ENCODE peak calls at places on chromosomes 4 and X, in ten cellular contexts. One of them, this sample, is unnamed. For H3K4me1 and H3K36me3, the result is how much of the 10 kb centered on the place peaks cover.

GRCh38 chr4:89248879-89249281 is 58.7 kb downstream of the GPRIN3 start:
- DNase-seq in HCT116: no peak
- DNase-seq in keratinocyte: no peak
- DNase-seq in PC-9: no peak
- DNase-seq in mesenchymal stem cell: no peak
- DNase-seq in heart right ventricle: no peak
- DNase-seq in lung: no peak
- DNase-seq in H1: no peak
- DNase-seq in naive thymus-derived CD4-positive, alpha-beta T cell: no peak
- DNase-seq in adrenal gland: no peak
- DNase-seq in this sample: no peak

GRCh38 chrX:13102636-13103035 is 58.2 kb upstream of the FAM9C start:
- DNase-seq in PC-9: no peak
- DNase-seq in naive thymus-derived CD4-positive, alpha-beta T cell: no peak
- DNase-seq in keratinocyte: no peak
- DNase-seq in HCT116: no peak
- DNase-seq in H1: no peak
- DNase-seq in lung: no peak
- DNase-seq in mesenchymal stem cell: no peak
- DNase-seq in heart right ventricle: no peak
- DNase-seq in adrenal gland: no peak
- DNase-seq in this sample: no peak

GRCh38 chrX:34918856-34919255 is 23.7 kb upstream of the FAM47B start:
- DNase-seq in adrenal gland: no peak
- DNase-seq in naive thymus-derived CD4-positive, alpha-beta T cell: no peak
- DNase-seq in H1: no peak
- DNase-seq in lung: no peak
- DNase-seq in mesenchymal stem cell: peak
- DNase-seq in keratinocyte: no peak
- DNase-seq in heart right ventricle: no peak
- DNase-seq in PC-9: no peak
- DNase-seq in HCT116: no peak
- DNase-seq in this sample: no peak

GRCh38 chrX:386239-386767 is 404 bp downstream of the PPP2R3B start:
- DNase-seq in heart right ventricle: no peak
- DNase-seq in adrenal gland: no peak
- DNase-seq in naive thymus-derived CD4-positive, alpha-beta T cell: no peak
- DNase-seq in H1: no peak
- DNase-seq in keratinocyte: no peak
- DNase-seq in lung: no peak
- DNase-seq in PC-9: no peak
- DNase-seq in mesenchymal stem cell: no peak
- DNase-seq in HCT116: no peak
- DNase-seq in this sample: peak

GRCh38 chrX:103685396-103685795 is 1.1 kb downstream of the MORF4L2 start:
- DNase-seq in naive thymus-derived CD4-positive, alpha-beta T cell: no peak
- DNase-seq in keratinocyte: no peak
- DNase-seq in HCT116: no peak
- DNase-seq in H1: no peak
- DNase-seq in PC-9: no peak
- DNase-seq in mesenchymal stem cell: peak
- DNase-seq in adrenal gland: no peak
- DNase-seq in lung: no peak
- DNase-seq in heart right ventricle: no peak
- DNase-seq in this sample: no peak

GRCh38 chr4:68082758-68083157 is 46.9 kb downstream of the TMPRSS11F start:
- DNase-seq in lung: no peak
- DNase-seq in heart right ventricle: no peak
- DNase-seq in HCT116: no peak
- DNase-seq in adrenal gland: no peak
- DNase-seq in keratinocyte: no peak
- DNase-seq in PC-9: no peak
- DNase-seq in H1: no peak
- DNase-seq in naive thymus-derived CD4-positive, alpha-beta T cell: no peak
- DNase-seq in mesenchymal stem cell: no peak
- DNase-seq in this sample: no peak

GRCh38 chrX:8815460-8816065 is 14.4 kb upstream of the FAM9A start:
- DNase-seq in naive thymus-derived CD4-positive, alpha-beta T cell: no peak
- DNase-seq in adrenal gland: peak
- DNase-seq in HCT116: peak
- DNase-seq in keratinocyte: no peak
- DNase-seq in heart right ventricle: no peak
- DNase-seq in lung: no peak
- DNase-seq in H1: no peak
- DNase-seq in PC-9: no peak
- DNase-seq in mesenchymal stem cell: peak
- DNase-seq in this sample: peak

GRCh38 chr4:89753601-89754066 is 83.3 kb downstream of the SNCA start:
- DNase-seq in lung: no peak
- DNase-seq in H1: no peak
- DNase-seq in heart right ventricle: no peak
- DNase-seq in adrenal gland: no peak
- DNase-seq in mesenchymal stem cell: peak
- DNase-seq in PC-9: no peak
- DNase-seq in HCT116: peak
- DNase-seq in keratinocyte: peak
- DNase-seq in naive thymus-derived CD4-positive, alpha-beta T cell: no peak
- DNase-seq in this sample: no peak

GRCh38 chr4:98828801-98829200 is 100.1 kb downstream of the EIF4E start:
- DNase-seq in PC-9: no peak
- DNase-seq in naive thymus-derived CD4-positive, alpha-beta T cell: no peak
- DNase-seq in H1: peak
- DNase-seq in heart right ventricle: no peak
- DNase-seq in mesenchymal stem cell: no peak
- DNase-seq in HCT116: peak
- DNase-seq in keratinocyte: no peak
- DNase-seq in lung: no peak
- DNase-seq in adrenal gland: no peak
- DNase-seq in this sample: peak

GRCh38 chr4:55727746-55728145 is 91.6 kb upstream of the NMU start:
- DNase-seq in lung: no peak
- DNase-seq in heart right ventricle: no peak
- DNase-seq in keratinocyte: no peak
- DNase-seq in PC-9: no peak
- DNase-seq in naive thymus-derived CD4-positive, alpha-beta T cell: no peak
- DNase-seq in H1: no peak
- DNase-seq in HCT116: no peak
- DNase-seq in adrenal gland: no peak
- DNase-seq in mesenchymal stem cell: no peak
- DNase-seq in this sample: no peak

GRCh38 chr4:159105761-159106243 is 2.9 kb downstream of the RAPGEF2 start:
- DNase-seq in H1: no peak
- DNase-seq in heart right ventricle: no peak
- DNase-seq in lung: no peak
- DNase-seq in PC-9: peak
- DNase-seq in naive thymus-derived CD4-positive, alpha-beta T cell: no peak
- DNase-seq in mesenchymal stem cell: no peak
- DNase-seq in keratinocyte: no peak
- DNase-seq in HCT116: no peak
- DNase-seq in adrenal gland: no peak
- DNase-seq in this sample: no peak

GRCh38 chr4:12723849-12724447 is 760.2 kb downstream of the RAB28 start:
- DNase-seq in adrenal gland: no peak
- DNase-seq in PC-9: no peak
- DNase-seq in mesenchymal stem cell: peak
- DNase-seq in naive thymus-derived CD4-positive, alpha-beta T cell: no peak
- DNase-seq in HCT116: no peak
- DNase-seq in keratinocyte: no peak
- DNase-seq in lung: no peak
- DNase-seq in heart right ventricle: no peak
- DNase-seq in H1: no peak
- DNase-seq in this sample: no peak

GRCh38 chr4:92101609-92102231 is 202.0 kb upstream of the GRID2 start:
- DNase-seq in HCT116: no peak
- DNase-seq in heart right ventricle: no peak
- DNase-seq in adrenal gland: no peak
- DNase-seq in lung: no peak
- DNase-seq in PC-9: no peak
- DNase-seq in H1: no peak
- DNase-seq in mesenchymal stem cell: no peak
- DNase-seq in keratinocyte: no peak
- DNase-seq in naive thymus-derived CD4-positive, alpha-beta T cell: no peak
- DNase-seq in this sample: no peak

GRCh38 chr4:39544580-39545315 is 17.5 kb upstream of the UGDH start:
- DNase-seq in adrenal gland: no peak
- DNase-seq in mesenchymal stem cell: peak
- DNase-seq in lung: no peak
- DNase-seq in heart right ventricle: no peak
- DNase-seq in H1: no peak
- DNase-seq in PC-9: no peak
- DNase-seq in keratinocyte: no peak
- DNase-seq in HCT116: no peak
- DNase-seq in naive thymus-derived CD4-positive, alpha-beta T cell: no peak
- DNase-seq in this sample: no peak

GRCh38 chrX:119121341-119121740 is 6.3 kb downstream of the KIAA1210 start:
- DNase-seq in mesenchymal stem cell: peak
- DNase-seq in H1: no peak
- DNase-seq in PC-9: no peak
- DNase-seq in heart right ventricle: no peak
- DNase-seq in HCT116: no peak
- DNase-seq in keratinocyte: no peak
- DNase-seq in naive thymus-derived CD4-positive, alpha-beta T cell: no peak
- DNase-seq in adrenal gland: no peak
- DNase-seq in lung: no peak
- DNase-seq in this sample: no peak

GRCh38 chr4:80155286-80155982 is 41.9 kb upstream of the PRDM8 start:
- DNase-seq in PC-9: no peak
- DNase-seq in adrenal gland: no peak
- DNase-seq in heart right ventricle: no peak
- DNase-seq in naive thymus-derived CD4-positive, alpha-beta T cell: no peak
- DNase-seq in lung: no peak
- DNase-seq in HCT116: no peak
- DNase-seq in mesenchymal stem cell: no peak
- DNase-seq in keratinocyte: no peak
- DNase-seq in H1: no peak
- DNase-seq in this sample: no peak

GRCh38 chrX:150525061-150525919 is 43.1 kb upstream of the MTM1 start:
- DNase-seq in heart right ventricle: peak
- DNase-seq in PC-9: no peak
- DNase-seq in adrenal gland: peak
- DNase-seq in mesenchymal stem cell: no peak
- DNase-seq in H1: no peak
- DNase-seq in lung: no peak
- DNase-seq in HCT116: no peak
- DNase-seq in naive thymus-derived CD4-positive, alpha-beta T cell: no peak
- DNase-seq in keratinocyte: no peak
- DNase-seq in this sample: no peak

GRCh38 chrX:40083979-40084359 is 13.8 kb downstream of the BCOR start:
- DNase-seq in mesenchymal stem cell: no peak
- DNase-seq in naive thymus-derived CD4-positive, alpha-beta T cell: no peak
- DNase-seq in H1: no peak
- DNase-seq in PC-9: no peak
- DNase-seq in heart right ventricle: no peak
- DNase-seq in keratinocyte: no peak
- DNase-seq in adrenal gland: no peak
- DNase-seq in HCT116: no peak
- DNase-seq in lung: no peak
- DNase-seq in this sample: no peak
- H3K4me1 ChIP-seq in mesenchymal stem cell: under half
- H3K4me1 ChIP-seq in naive thymus-derived CD4-positive, alpha-beta T cell: under half
- H3K4me1 ChIP-seq in H1: half or more
- H3K4me1 ChIP-seq in PC-9: under half
- H3K4me1 ChIP-seq in heart right ventricle: under half
- H3K4me1 ChIP-seq in keratinocyte: under half
- H3K4me1 ChIP-seq in adrenal gland: under half
- H3K4me1 ChIP-seq in HCT116: under half
- H3K4me1 ChIP-seq in lung: under half
- H3K4me1 ChIP-seq in this sample: under half

GRCh38 chr4:3525532-3526430 is 6.4 kb downstream of the LRPAP1 start:
- DNase-seq in lung: no peak
- DNase-seq in mesenchymal stem cell: no peak
- DNase-seq in PC-9: no peak
- DNase-seq in keratinocyte: no peak
- DNase-seq in heart right ventricle: no peak
- DNase-seq in H1: no peak
- DNase-seq in HCT116: no peak
- DNase-seq in naive thymus-derived CD4-positive, alpha-beta T cell: no peak
- DNase-seq in adrenal gland: no peak
- DNase-seq in this sample: no peak
- H3K36me3 ChIP-seq in lung: under half
- H3K36me3 ChIP-seq in mesenchymal stem cell: under half
- H3K36me3 ChIP-seq in PC-9: under half
- H3K36me3 ChIP-seq in keratinocyte: under half
- H3K36me3 ChIP-seq in heart right ventricle: under half
- H3K36me3 ChIP-seq in H1: under half
- H3K36me3 ChIP-seq in HCT116: under half
- H3K36me3 ChIP-seq in naive thymus-derived CD4-positive, alpha-beta T cell: under half
- H3K36me3 ChIP-seq in adrenal gland: under half
- H3K36me3 ChIP-seq in this sample: under half

DNA sequence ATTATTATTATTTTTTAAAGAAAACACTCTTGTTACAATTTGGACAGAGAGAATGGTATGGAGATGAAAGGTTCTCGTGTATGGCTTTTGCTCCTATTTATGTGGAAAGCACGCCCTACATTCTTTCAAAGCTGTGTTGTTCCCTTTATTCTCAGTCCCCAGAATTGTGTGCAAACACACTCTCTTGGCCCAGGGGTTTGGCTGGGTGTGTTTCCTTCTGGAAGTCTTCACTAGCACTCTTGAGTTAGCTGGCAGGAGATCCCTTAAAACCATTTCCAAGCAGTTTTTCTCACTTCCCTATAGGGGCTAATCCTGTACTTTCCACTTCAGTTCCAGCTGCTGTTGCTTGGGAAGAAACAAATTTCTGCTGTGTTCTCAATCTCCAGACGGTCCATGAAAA is 35.1 kb downstream of the FHL1 start:
- DNase-seq in keratinocyte: no peak
- DNase-seq in mesenchymal stem cell: no peak
- DNase-seq in naive thymus-derived CD4-positive, alpha-beta T cell: no peak
- DNase-seq in H1: no peak
- DNase-seq in heart right ventricle: no peak
- DNase-seq in PC-9: no peak
- DNase-seq in lung: no peak
- DNase-seq in HCT116: no peak
- DNase-seq in adrenal gland: no peak
- DNase-seq in this sample: no peak
- H3K4me1 ChIP-seq in keratinocyte: under half
- H3K4me1 ChIP-seq in mesenchymal stem cell: under half
- H3K4me1 ChIP-seq in naive thymus-derived CD4-positive, alpha-beta T cell: under half
- H3K4me1 ChIP-seq in H1: under half
- H3K4me1 ChIP-seq in heart right ventricle: under half
- H3K4me1 ChIP-seq in PC-9: under half
- H3K4me1 ChIP-seq in lung: under half
- H3K4me1 ChIP-seq in HCT116: under half
- H3K4me1 ChIP-seq in adrenal gland: under half
- H3K4me1 ChIP-seq in this sample: under half

DNA sequence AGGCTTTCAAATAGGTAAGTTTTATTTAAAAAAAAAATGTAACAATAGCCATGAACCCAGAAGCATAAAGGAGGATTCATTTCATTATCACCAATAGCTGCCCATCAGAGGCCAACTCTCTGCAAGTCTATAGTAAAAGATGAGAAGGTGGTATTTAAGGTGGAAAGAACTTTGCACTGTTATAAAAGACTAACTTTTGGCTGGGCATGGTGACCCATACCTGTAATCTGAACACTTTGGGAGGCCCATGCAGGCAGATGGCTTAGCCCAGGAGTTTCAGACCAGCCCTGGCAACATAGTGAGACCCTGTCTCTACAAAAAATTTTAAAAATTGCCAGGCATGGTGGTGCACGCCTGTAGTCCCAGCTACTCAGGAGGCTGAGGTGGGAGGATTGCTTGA is 43.3 kb downstream of the RPS3A start:
- DNase-seq in adrenal gland: no peak
- DNase-seq in heart right ventricle: no peak
- DNase-seq in HCT116: no peak
- DNase-seq in keratinocyte: no peak
- DNase-seq in H1: no peak
- DNase-seq in lung: no peak
- DNase-seq in naive thymus-derived CD4-positive, alpha-beta T cell: no peak
- DNase-seq in PC-9: no peak
- DNase-seq in mesenchymal stem cell: no peak
- DNase-seq in this sample: no peak
- H3K36me3 ChIP-seq in adrenal gland: under half
- H3K36me3 ChIP-seq in heart right ventricle: under half
- H3K36me3 ChIP-seq in HCT116: under half
- H3K36me3 ChIP-seq in keratinocyte: under half
- H3K36me3 ChIP-seq in H1: under half
- H3K36me3 ChIP-seq in lung: under half
- H3K36me3 ChIP-seq in naive thymus-derived CD4-positive, alpha-beta T cell: under half
- H3K36me3 ChIP-seq in PC-9: under half
- H3K36me3 ChIP-seq in mesenchymal stem cell: half or more
- H3K36me3 ChIP-seq in this sample: under half